ENCODE peak calls at places on chromosomes 11 and 22, in five cellular contexts. H is SK-N-SH, O is HepG2, P is K562, I is prostate gland. D is an unnamed sample.

GRCh38 chr22:39776295-39776694 is 117.3 kb downstream of the ENTHD1 start:
- DNase-seq in P (no peak), O (no peak), H (no peak), I (no peak), D (no peak)

GRCh38 chr11:45795379-45795778 is 9.6 kb upstream of the SLC35C1 start:
- DNase-seq in I (no peak), P (peak), O (no peak), H (no peak), D (no peak)

GRCh38 chr22:44926491-44927415 is 83.1 kb downstream of the PHF21B start:
- DNase-seq in I (no peak), P (no peak), H (no peak), O (no peak), D (no peak)

GRCh38 chr11:106231591-106231990 is 154.1 kb downstream of the AASDHPPT start:
- DNase-seq in H (no peak), I (no peak), O (no peak), P (no peak), D (no peak)

GRCh38 chr11:2526808-2527381 is 82.1 kb downstream of the KCNQ1 start:
- DNase-seq in P (peak), H (no peak), O (no peak), I (no peak), D (no peak)

GRCh38 chr11:124746621-124747243 is 5.3 kb downstream of the VSIG2 start:
- DNase-seq in I (peak), O (peak), H (peak), P (peak), D (no peak)

GRCh38 chr11:132300283-132300682 is 929.9 kb downstream of the NTM start:
- DNase-seq in I (no peak), P (no peak), H (peak), O (no peak), D (no peak)

GRCh38 chr22:44341431-44342346 is 28.9 kb upstream of the SHISAL1 start:
- DNase-seq in P (no peak), O (no peak), H (peak), I (peak), D (no peak)

GRCh38 chr11:124075841-124076571 is 34.9 kb upstream of the OR10G7 start:
- DNase-seq in O (no peak), P (no peak), H (peak), I (no peak), D (no peak)

GRCh38 chr22:17874231-17874630 is 100.0 kb upstream of the BID start:
- DNase-seq in I (no peak), O (no peak), P (no peak), H (peak), D (no peak)

GRCh38 chr11:118084247-118084646 is 2.5 kb downstream of the SMIM35 start:
- DNase-seq in O (peak), H (no peak), I (peak), P (no peak), D (no peak)

GRCh38 chr11:134613646-134614045 is 201.6 kb upstream of the B3GAT1 start:
- DNase-seq in I (no peak), H (no peak), P (no peak), O (no peak), D (no peak)

GRCh38 chr22:19889951-19890350 is 35.3 kb upstream of the GNB1L start:
- DNase-seq in P (no peak), H (no peak), I (no peak), O (no peak), D (no peak)

GRCh38 chr22:17396531-17396930 is 27.3 kb downstream of the CECR2 start:
- DNase-seq in I (no peak), H (no peak), O (no peak), P (no peak), D (no peak)

DNA sequence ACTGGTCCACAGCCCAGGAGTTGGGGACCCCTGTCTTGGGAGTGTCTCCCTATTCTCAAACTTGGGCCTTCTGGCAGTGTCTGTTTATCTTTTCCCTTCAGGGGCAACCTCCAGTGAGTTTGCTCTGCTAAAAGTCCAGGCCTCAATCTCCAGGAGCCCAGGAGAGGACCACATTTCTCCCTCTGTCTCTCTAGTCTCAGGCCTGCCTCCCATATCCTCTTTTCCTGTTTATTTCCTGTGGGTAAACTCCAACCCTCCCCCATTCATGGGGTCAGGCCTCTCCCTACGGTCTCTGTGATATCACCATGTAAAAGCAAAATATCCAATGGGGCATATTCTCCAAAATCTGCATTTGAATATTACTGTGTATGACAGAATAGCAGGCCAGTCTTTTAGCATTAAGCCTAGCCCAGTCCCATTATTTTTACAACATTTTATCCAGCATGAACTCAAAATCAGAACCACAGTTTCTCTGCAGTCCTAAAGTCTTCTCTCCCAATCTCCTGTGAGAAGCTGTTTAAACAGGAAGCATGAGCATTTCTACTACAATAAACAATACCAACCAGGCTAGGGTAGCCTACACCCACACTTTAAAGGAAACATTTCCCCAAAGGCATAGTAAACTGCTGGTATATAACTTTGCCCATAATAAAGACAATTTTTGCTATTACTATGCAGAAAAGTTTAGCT is 18.0 kb upstream of the TMEM135 start:
- DNase-seq in O (no peak), H (no peak), I (no peak), P (no peak), D (no peak)
- TF ChIP-seq POLR2AphosphoS5 in O (no peak), H (no peak), I (no peak), P (no peak), D (no peak)

GRCh38 chr11:16403851-16404250 is 47.5 kb upstream of the SOX6 start:
- DNase-seq in I (no peak), P (no peak), O (peak), H (no peak), D (no peak)

GRCh38 chr11:16404781-16405180 is 48.4 kb upstream of the SOX6 start:
- DNase-seq in O (no peak), H (no peak), P (no peak), I (no peak), D (no peak)

GRCh38 chr11:16403448-16403803 is 47.1 kb upstream of the SOX6 start:
- DNase-seq in H (no peak), O (no peak), I (no peak), P (no peak), D (no peak)

GRCh38 chr11:16406226-16406625 is 49.9 kb upstream of the SOX6 start:
- DNase-seq in I (no peak), P (no peak), O (no peak), H (no peak), D (no peak)

GRCh38 chr11:16402654-16403447 is 46.5 kb upstream of the SOX6 start:
- DNase-seq in I (no peak), P (no peak), H (no peak), O (peak), D (no peak)
- H3K27ac ChIP-seq in I (no peak), P (no peak), H (no peak), O (peak), D (no peak)

DNA sequence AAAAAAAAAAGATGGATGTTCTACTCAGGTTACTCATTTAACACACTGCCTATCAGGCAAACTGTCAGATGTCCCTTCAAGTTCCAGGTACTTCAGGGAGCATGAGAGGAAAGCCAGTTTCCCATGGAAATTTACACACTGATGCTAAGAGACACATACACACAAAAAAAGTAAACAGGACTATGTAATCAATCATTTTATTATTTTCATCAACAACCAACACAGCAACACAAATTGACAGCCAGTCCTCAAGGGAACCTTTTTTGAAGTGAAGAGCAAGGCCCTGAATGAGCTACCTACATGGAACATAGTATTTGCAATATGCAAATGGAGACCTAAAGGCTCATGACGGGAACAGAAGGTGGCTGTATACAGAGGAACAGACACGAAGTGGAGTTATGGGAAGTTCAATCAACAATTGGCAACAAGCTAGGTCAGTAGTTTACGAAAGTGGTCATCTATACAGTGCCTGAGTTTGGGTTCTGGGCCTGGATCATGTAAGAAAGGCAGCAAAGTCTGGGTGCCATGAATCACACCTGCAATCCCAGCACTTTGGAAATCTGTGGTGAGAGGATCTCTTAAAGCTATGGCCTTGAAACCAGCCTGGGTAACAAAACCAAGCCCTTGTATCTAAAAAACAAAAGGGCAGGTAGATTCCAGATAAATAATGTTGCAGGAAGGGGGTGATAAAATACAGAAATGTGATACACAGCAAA is 12.6 kb upstream of the WDR74 start:
- DNase-seq in I (no peak), P (peak), O (peak), H (no peak), D (no peak)
- TF ChIP-seq POLR2AphosphoS5 in I (no peak), P (peak), O (peak), H (no peak), D (peak)

DNA sequence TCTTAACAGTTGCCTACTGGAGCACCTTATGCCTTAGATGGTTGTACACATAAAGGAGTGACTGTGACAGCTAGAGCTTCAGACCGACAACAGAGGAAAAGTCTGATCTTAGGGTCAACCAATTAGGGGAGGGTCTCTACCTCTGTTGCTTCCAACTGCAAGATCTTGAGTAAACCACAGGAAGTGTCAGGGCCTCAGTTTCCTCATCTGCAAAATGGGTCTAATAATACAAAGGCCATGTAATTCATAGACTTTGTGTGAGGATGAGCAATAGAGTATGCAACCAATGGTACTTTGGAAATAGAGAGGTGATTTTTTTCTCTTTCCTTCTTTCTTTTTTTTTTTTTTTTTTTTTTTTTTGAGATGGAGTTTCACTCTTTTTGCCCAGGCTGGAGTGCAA is 16.4 kb upstream of the ANO1 start:
- DNase-seq in P (no peak), H (no peak), I (no peak), O (no peak), D (no peak)
- H3K27ac ChIP-seq in P (no peak), H (no peak), I (no peak), O (no peak), D (no peak)

DNA sequence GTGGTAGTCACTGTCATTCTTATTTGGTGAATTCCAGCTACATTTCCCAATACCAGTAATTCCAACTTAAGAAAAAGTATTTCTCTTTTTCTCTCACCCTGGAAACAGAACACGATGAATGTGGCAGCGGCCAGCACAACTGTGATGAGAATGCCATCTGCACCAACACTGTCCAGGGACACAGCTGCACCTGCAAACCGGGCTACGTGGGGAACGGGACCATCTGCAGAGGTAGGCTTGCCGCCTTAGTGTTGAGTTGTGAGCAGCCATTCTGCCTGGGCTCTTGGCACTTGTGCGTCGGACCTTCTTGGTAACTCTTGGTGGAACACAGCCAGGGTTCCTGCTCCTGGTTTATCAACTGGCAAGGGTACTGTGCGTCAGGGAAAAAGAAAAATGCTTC is 559.8 kb downstream of the NELL1 start:
- DNase-seq in O (no peak), H (no peak), I (no peak), P (no peak), D (no peak)
- TF ChIP-seq POLR2AphosphoS5 in O (no peak), H (no peak), I (no peak), P (no peak), D (no peak)

DNA sequence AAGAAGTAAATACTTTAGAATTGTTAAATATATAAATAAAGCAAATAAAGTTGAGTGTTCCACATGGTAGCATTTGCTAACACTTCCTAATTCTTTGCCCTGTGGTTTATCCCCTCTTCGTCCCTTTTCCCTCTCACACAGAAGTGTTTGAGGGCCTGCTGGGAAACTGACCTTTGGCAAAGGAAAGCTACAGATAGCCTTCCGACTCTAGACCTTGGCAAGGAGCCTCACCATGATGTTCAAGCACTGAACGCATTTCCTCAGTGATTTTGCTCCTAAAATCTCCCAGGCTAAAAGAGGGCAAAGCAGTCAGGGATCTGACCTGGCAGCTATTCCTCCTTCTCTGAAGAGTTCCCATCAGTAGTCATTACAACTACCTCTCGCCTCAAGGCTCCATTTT is 52.5 kb upstream of the HORMAD2 start:
- DNase-seq in H (no peak), P (no peak), I (no peak), O (no peak), D (no peak)
- H3K27ac ChIP-seq in H (no peak), P (no peak), I (no peak), O (no peak), D (no peak)

GRCh38 chr22:35539910-35540599 is 576 bp upstream of the RASD2 start:
- DNase-seq in H (peak), I (peak), P (peak), O (no peak), D (no peak)
- TF ChIP-seq POLR2AphosphoS5 in H (no peak), I (no peak), P (no peak), O (no peak), D (no peak)

DNA sequence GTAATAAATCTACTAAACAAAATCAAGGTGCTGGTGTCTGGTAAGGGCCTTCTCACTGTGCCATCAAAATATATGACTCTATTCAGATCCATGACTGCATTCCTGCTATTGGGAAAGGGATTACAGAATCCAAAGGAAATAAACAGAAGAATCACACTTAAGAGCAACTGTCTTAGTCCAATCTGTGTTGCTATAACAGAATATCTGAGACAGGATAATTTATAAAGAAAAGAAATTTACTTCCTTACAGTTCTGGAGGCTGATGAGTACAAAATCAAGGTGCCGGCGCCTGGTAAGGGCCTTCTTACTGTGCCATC is 51.4 kb downstream of the ALG9 start:
- DNase-seq in P (no peak), O (no peak), I (no peak), H (no peak), D (no peak)
- H3K27ac ChIP-seq in P (no peak), O (no peak), I (no peak), H (peak), D (no peak)

GRCh38 chr11:68115285-68115684 is 5.9 kb downstream of the CHKA start:
- DNase-seq in P (no peak), O (no peak), H (no peak), I (no peak), D (no peak)

GRCh38 chr11:68117896-68118470 is 3.2 kb downstream of the CHKA start:
- DNase-seq in I (no peak), O (peak), P (peak), H (no peak), D (no peak)

GRCh38 chr11:68116126-68116525 is 5.1 kb downstream of the CHKA start:
- DNase-seq in P (no peak), O (no peak), I (no peak), H (no peak), D (no peak)

GRCh38 chr11:68116892-68117435 is 4.2 kb downstream of the CHKA start:
- DNase-seq in I (no peak), P (no peak), H (no peak), O (no peak), D (no peak)

GRCh38 chr11:68113986-68114385 is 7.2 kb downstream of the CHKA start:
- DNase-seq in O (no peak), H (no peak), P (no peak), I (no peak), D (no peak)
- TF ChIP-seq POLR2AphosphoS5 in O (no peak), H (no peak), P (no peak), I (no peak), D (no peak)

DNA sequence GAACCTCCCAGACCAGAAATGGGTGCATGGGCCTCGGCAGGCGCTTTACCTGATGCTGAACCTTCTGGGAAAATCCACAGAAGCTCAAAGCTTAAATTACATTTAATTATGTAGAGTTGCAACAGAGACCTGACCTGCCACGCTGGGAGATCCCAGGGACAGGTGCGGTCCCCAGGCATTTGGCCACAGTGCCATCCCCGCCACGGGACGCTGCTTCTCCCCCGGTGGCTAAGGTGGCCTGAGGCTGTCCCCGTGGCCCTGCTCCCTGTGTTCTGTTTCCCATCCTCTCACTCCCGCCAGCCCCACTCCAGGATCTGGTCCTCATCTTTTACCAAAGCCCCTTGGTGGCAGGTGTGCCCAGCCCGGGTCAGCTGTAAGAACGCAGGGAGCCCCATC is 39.6 kb downstream of the GRAMD4 start:
- DNase-seq in I (no peak), H (no peak), P (no peak), O (no peak), D (no peak)
- H3K27ac ChIP-seq in I (no peak), H (no peak), P (no peak), O (peak), D (no peak)

D was measured in Panc1.